ENCODE peak calls at places on chromosomes 16 and 17, in four cellular contexts. One of them, this sample, is unnamed.

GRCh38 chr17:43030137-43030767 is 5.2 kb downstream of the RND2 start:
- DNase-seq in amniotic stem cell: no peak
- DNase-seq in AG08396: no peak
- DNase-seq in MCF 10A: no peak
- DNase-seq in this sample: no peak

GRCh38 chr17:4833941-4834501 is 881 bp downstream of the MINK1 start:
- DNase-seq in AG08396: peak; percentile 56
- DNase-seq in amniotic stem cell: no peak
- DNase-seq in MCF 10A: peak; percentile 33
- DNase-seq in this sample: no peak

GRCh38 chr17:81510798-81511549 is 1.6 kb downstream of the ACTG1 start:
- DNase-seq in amniotic stem cell: no peak
- DNase-seq in AG08396: no peak
- DNase-seq in MCF 10A: no peak
- DNase-seq in this sample: no peak

GRCh38 chr17:74391771-74392170 is 24.5 kb downstream of the GPR142 start:
- DNase-seq in MCF 10A: no peak
- DNase-seq in AG08396: no peak
- DNase-seq in amniotic stem cell: no peak
- DNase-seq in this sample: no peak

GRCh38 chr16:50467943-50468748 is 80.0 kb upstream of the NKD1 start:
- DNase-seq in MCF 10A: no peak
- DNase-seq in amniotic stem cell: no peak
- DNase-seq in AG08396: peak; percentile 43
- DNase-seq in this sample: no peak

GRCh38 chr16:84446086-84446485 is 58.4 kb downstream of the MEAK7 start:
- DNase-seq in amniotic stem cell: peak; percentile 5
- DNase-seq in MCF 10A: no peak
- DNase-seq in AG08396: no peak
- DNase-seq in this sample: no peak

GRCh38 chr16:58109881-58110280 is 19.3 kb downstream of the CFAP20 start:
- DNase-seq in amniotic stem cell: no peak
- DNase-seq in MCF 10A: no peak
- DNase-seq in AG08396: no peak
- DNase-seq in this sample: no peak

GRCh38 chr16:88737298-88738166 is 31.2 kb downstream of the CTU2 start:
- DNase-seq in AG08396: peak; percentile 88
- DNase-seq in amniotic stem cell: peak; percentile 22
- DNase-seq in MCF 10A: peak; percentile 76
- DNase-seq in this sample: peak; percentile 83

GRCh38 chr16:85440744-85441143 is 172.4 kb upstream of the GSE1 start:
- DNase-seq in amniotic stem cell: no peak
- DNase-seq in AG08396: no peak
- DNase-seq in MCF 10A: no peak
- DNase-seq in this sample: no peak

GRCh38 chr17:39800540-39800939 is 62.8 kb downstream of the GRB7 start:
- DNase-seq in AG08396: no peak
- DNase-seq in MCF 10A: peak; percentile 14
- DNase-seq in amniotic stem cell: no peak
- DNase-seq in this sample: no peak

GRCh38 chr16:84098939-84099338 is 17.8 kb downstream of the MBTPS1 start:
- DNase-seq in AG08396: no peak
- DNase-seq in MCF 10A: no peak
- DNase-seq in amniotic stem cell: no peak
- DNase-seq in this sample: no peak

GRCh38 chr16:66474750-66475199 is 47.7 kb downstream of the BEAN1 start:
- DNase-seq in AG08396: no peak
- DNase-seq in amniotic stem cell: no peak
- DNase-seq in MCF 10A: no peak
- DNase-seq in this sample: no peak

GRCh38 chr16:66856184-66856730 is 12.0 kb downstream of the CA7 start:
- DNase-seq in AG08396: no peak
- DNase-seq in MCF 10A: no peak
- DNase-seq in amniotic stem cell: no peak
- DNase-seq in this sample: no peak

GRCh38 chr16:50326264-50326663 is 42.5 kb downstream of the BRD7 start:
- DNase-seq in MCF 10A: no peak
- DNase-seq in AG08396: no peak
- DNase-seq in amniotic stem cell: no peak
- DNase-seq in this sample: no peak

GRCh38 chr16:89113661-89114060 is 20.0 kb downstream of the ACSF3 start:
- DNase-seq in MCF 10A: no peak
- DNase-seq in amniotic stem cell: no peak
- DNase-seq in AG08396: no peak
- DNase-seq in this sample: no peak

GRCh38 chr17:73021771-73022170 is 70.7 kb downstream of the SLC39A11 start:
- DNase-seq in AG08396: no peak
- DNase-seq in MCF 10A: no peak
- DNase-seq in amniotic stem cell: no peak
- DNase-seq in this sample: no peak

GRCh38 chr16:24372824-24373223 is 116.7 kb downstream of the CACNG3 start:
- DNase-seq in AG08396: no peak
- DNase-seq in amniotic stem cell: no peak
- DNase-seq in MCF 10A: no peak
- DNase-seq in this sample: no peak

GRCh38 chr17:41520821-41521521 is 2.3 kb upstream of the KRT15 start:
- DNase-seq in amniotic stem cell: no peak
- DNase-seq in AG08396: no peak
- DNase-seq in MCF 10A: peak; percentile 55
- DNase-seq in this sample: no peak

GRCh38 chr16:62036101-62036806 is at the start of gene CDH8:
- DNase-seq in amniotic stem cell: no peak
- DNase-seq in MCF 10A: no peak
- DNase-seq in AG08396: no peak
- DNase-seq in this sample: no peak

GRCh38 chr16:19497181-19497580 is 24.7 kb downstream of the GDE1 start:
- DNase-seq in AG08396: no peak
- DNase-seq in MCF 10A: no peak
- DNase-seq in amniotic stem cell: no peak
- DNase-seq in this sample: no peak

GRCh38 chr17:81295678-81296381 is 723 bp upstream of the SLC38A10 start:
- DNase-seq in AG08396: peak; percentile 65
- DNase-seq in MCF 10A: peak; percentile 80
- DNase-seq in amniotic stem cell: no peak
- DNase-seq in this sample: no peak

GRCh38 chr17:70288540-70289290 is 119.4 kb downstream of the KCNJ2 start:
- DNase-seq in AG08396: no peak
- DNase-seq in MCF 10A: peak; percentile 68
- DNase-seq in amniotic stem cell: no peak
- DNase-seq in this sample: no peak

GRCh38 chr16:80203821-80204220 is 337.0 kb upstream of the DYNLRB2 start:
- DNase-seq in AG08396: no peak
- DNase-seq in MCF 10A: no peak
- DNase-seq in amniotic stem cell: no peak
- DNase-seq in this sample: no peak

GRCh38 chr17:33080091-33080490 is 88.4 kb downstream of the SPACA3 start:
- DNase-seq in MCF 10A: no peak
- DNase-seq in amniotic stem cell: no peak
- DNase-seq in AG08396: no peak
- DNase-seq in this sample: no peak

GRCh38 chr16:85227262-85227923 is 115.1 kb upstream of the CIBAR2 start:
- DNase-seq in MCF 10A: no peak
- DNase-seq in AG08396: no peak
- DNase-seq in amniotic stem cell: no peak
- DNase-seq in this sample: no peak

GRCh38 chr16:85259115-85259830 is 147.0 kb upstream of the CIBAR2 start:
- DNase-seq in AG08396: no peak
- DNase-seq in amniotic stem cell: no peak
- DNase-seq in MCF 10A: no peak
- DNase-seq in this sample: no peak

GRCh38 chr17:34517406-34517805 is 62.0 kb upstream of the TMEM132E start:
- DNase-seq in amniotic stem cell: no peak
- DNase-seq in MCF 10A: no peak
- DNase-seq in AG08396: no peak
- DNase-seq in this sample: no peak

GRCh38 chr16:57268804-57269800 is 15.4 kb downstream of the PLLP start:
- DNase-seq in AG08396: no peak
- DNase-seq in amniotic stem cell: no peak
- DNase-seq in MCF 10A: no peak
- DNase-seq in this sample: no peak

GRCh38 chr17:57211010-57211411 is 45.3 kb upstream of the MSI2 start:
- DNase-seq in amniotic stem cell: no peak
- DNase-seq in AG08396: no peak
- DNase-seq in MCF 10A: peak; percentile 74
- DNase-seq in this sample: no peak

GRCh38 chr17:47117386-47117785 is 71.7 kb downstream of the CDC27 start:
- DNase-seq in MCF 10A: no peak
- DNase-seq in AG08396: no peak
- DNase-seq in amniotic stem cell: no peak
- DNase-seq in this sample: no peak

GRCh38 chr16:15777533-15778203 is 79.2 kb downstream of the MYH11 start:
- DNase-seq in MCF 10A: peak; percentile 49
- DNase-seq in AG08396: peak; percentile 35
- DNase-seq in amniotic stem cell: no peak
- DNase-seq in this sample: no peak